ENCODE peak calls at places on chromosome 22, in seven cellular contexts. K is naive thymus-derived CD4-positive, alpha-beta T cell; A is right lobe of liver; G is lung; H is BE2C; D is H9; M is DND-41. F is an unnamed sample. For H3K27me3 and H3K4me1, the result is how much of the 10 kb centered on the place peaks cover.

GRCh38 chr22:37486224-37486845 is at the start of gene MFNG:
- DNase-seq in A (peak), G (peak), K (peak), M (peak), H (peak), D (peak), F (peak)

GRCh38 chr22:47127441-47127871 is 365.0 kb downstream of the TBC1D22A start:
- DNase-seq in G (no peak), H (no peak), K (no peak), A (no peak), D (no peak), M (no peak), F (no peak)

GRCh38 chr22:50308597-50308935 is 1.1 kb upstream of the PLXNB2 start:
- DNase-seq in M (no peak), K (no peak), G (peak), A (peak), H (no peak), D (peak), F (no peak)

GRCh38 chr22:28006271-28006670 is 87.2 kb upstream of the PITPNB start:
- DNase-seq in H (no peak), M (no peak), A (no peak), K (no peak), D (no peak), G (no peak), F (no peak)

GRCh38 chr22:25475554-25476022 is 88.9 kb upstream of the GRK3 start:
- DNase-seq in D (no peak), M (peak), K (no peak), H (peak), G (peak), A (no peak), F (no peak)

GRCh38 chr22:19605508-19606331 is 81.5 kb upstream of the CLDN5 start:
- DNase-seq in K (no peak), M (no peak), A (peak), H (no peak), G (no peak), D (no peak), F (no peak)

GRCh38 chr22:44355688-44356070 is 42.9 kb upstream of the SHISAL1 start:
- DNase-seq in D (no peak), A (no peak), M (no peak), H (peak), K (no peak), G (no peak), F (no peak)

GRCh38 chr22:29773233-29773632 is 6.1 kb downstream of the UQCR10 start:
- DNase-seq in D (no peak), M (no peak), A (no peak), K (no peak), G (no peak), H (no peak), F (no peak)

GRCh38 chr22:37904572-37905533 is 1.2 kb upstream of the MICALL1 start:
- DNase-seq in M (no peak), H (peak), A (peak), K (no peak), D (peak), G (peak), F (no peak)

GRCh38 chr22:30290679-30291333 is 1.5 kb upstream of the CASTOR1 start:
- DNase-seq in M (peak), H (peak), D (no peak), A (peak), G (peak), K (no peak), F (no peak)

GRCh38 chr22:19066531-19067271 is 55.5 kb downstream of the DGCR2 start:
- DNase-seq in D (no peak), G (no peak), H (no peak), A (no peak), K (no peak), M (no peak), F (no peak)

GRCh38 chr22:24427500-24428164 is at the start of gene ADORA2A:
- DNase-seq in M (peak), A (peak), G (no peak), K (peak), H (no peak), D (no peak), F (peak)

GRCh38 chr22:37735054-37735453 is 38.2 kb downstream of the TRIOBP start:
- DNase-seq in D (peak), H (peak), K (no peak), M (no peak), A (peak), G (no peak), F (no peak)

GRCh38 chr22:25557218-25557617 is 7.3 kb upstream of the GRK3 start:
- DNase-seq in K (no peak), D (no peak), M (no peak), A (no peak), G (no peak), H (no peak), F (no peak)

GRCh38 chr22:25375683-25376082 is 156.2 kb downstream of the CRYBB2 start:
- DNase-seq in M (no peak), D (peak), A (no peak), G (no peak), K (no peak), H (no peak), F (no peak)

GRCh38 chr22:17213976-17214375 is 5.3 kb downstream of the ADA2 start:
- DNase-seq in G (peak), K (peak), H (peak), A (peak), D (peak), M (peak), F (peak)

GRCh38 chr22:50188356-50188755 is 2.6 kb downstream of the TRABD start:
- DNase-seq in A (no peak), G (no peak), K (no peak), H (no peak), D (no peak), M (no peak), F (no peak)

GRCh38 chr22:32917577-32918375 is 116.3 kb downstream of the TIMP3 start:
- DNase-seq in K (no peak), H (peak), D (no peak), M (no peak), G (no peak), A (no peak), F (no peak)

GRCh38 chr22:30266445-30267381 is at the start of gene OSM:
- DNase-seq in H (no peak), G (peak), K (peak), D (no peak), A (peak), M (peak), F (peak)

GRCh38 chr22:20857838-20858614 is 585 bp downstream of the PI4KA start:
- DNase-seq in M (peak), K (no peak), H (peak), G (peak), A (peak), D (peak), F (peak)

GRCh38 chr22:27992294-27993165 is 73.5 kb upstream of the PITPNB start:
- DNase-seq in K (no peak), D (peak), A (peak), M (no peak), H (no peak), G (no peak), F (no peak)

GRCh38 chr22:44399196-44399837 is 86.6 kb upstream of the SHISAL1 start:
- DNase-seq in A (no peak), H (peak), M (peak), G (no peak), D (peak), K (no peak), F (no peak)

GRCh38 chr22:24333301-24333700 is 62.7 kb downstream of the SPECC1L start:
- DNase-seq in M (no peak), G (no peak), D (no peak), A (no peak), K (no peak), H (no peak), F (no peak)

GRCh38 chr22:33811686-33812085 is 108.6 kb downstream of the LARGE1 start:
- DNase-seq in M (no peak), G (no peak), A (peak), H (no peak), K (no peak), D (no peak), F (no peak)

GRCh38 chr22:41579997-41580355 is 9.7 kb downstream of the PMM1 start:
- DNase-seq in D (no peak), G (no peak), H (no peak), A (no peak), K (no peak), M (no peak), F (no peak)

GRCh38 chr22:17988800-17989513 is 35.4 kb downstream of the MICAL3 start:
- DNase-seq in H (no peak), K (no peak), G (no peak), D (no peak), M (no peak), A (no peak), F (no peak)

GRCh38 chr22:40411506-40411861 is 41.1 kb downstream of the SGSM3 start:
- DNase-seq in K (no peak), M (no peak), A (no peak), D (no peak), G (no peak), H (no peak), F (no peak)

DNA sequence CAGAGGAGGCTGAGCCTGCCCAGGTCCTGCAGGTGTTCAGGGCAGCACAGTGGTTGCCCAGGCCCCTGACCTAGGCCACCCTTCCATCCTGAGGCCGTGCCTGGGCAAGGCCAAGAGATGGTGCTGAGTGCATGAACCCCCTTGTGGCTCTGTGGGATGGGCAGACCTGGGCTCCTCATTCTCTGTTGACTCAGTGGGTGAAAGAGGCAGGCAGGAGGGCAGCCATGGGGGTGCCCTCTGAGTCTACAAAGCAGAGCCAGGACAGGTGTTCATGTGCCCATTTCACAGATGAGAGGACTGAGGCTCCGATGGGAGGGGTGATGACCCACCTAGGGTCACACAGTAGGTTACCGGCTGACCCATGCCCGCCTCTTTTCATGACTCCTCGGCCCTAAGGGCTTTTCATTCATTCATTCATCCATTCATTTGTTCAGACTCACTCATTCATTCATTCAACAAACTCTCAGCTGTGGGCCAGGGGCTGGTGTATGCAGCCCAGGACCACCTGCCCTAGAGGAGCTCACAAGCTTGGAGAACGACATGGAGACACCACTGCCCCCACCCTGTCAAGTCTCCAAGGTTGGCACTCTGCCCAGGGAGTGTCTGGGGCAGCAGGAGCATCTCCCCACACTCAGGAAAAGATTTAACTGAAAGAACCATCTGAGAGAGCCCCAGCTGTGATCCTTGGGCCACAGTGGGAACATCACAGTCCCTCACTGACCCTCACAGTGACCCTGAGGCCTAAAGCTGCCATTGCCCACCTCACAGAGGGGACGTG is 40.5 kb downstream of the IGLL5 start:
- DNase-seq in H (no peak), K (no peak), G (no peak), M (peak), A (no peak), D (no peak), F (no peak)
- H3K27me3 ChIP-seq in H (under half), K (under half), G (under half), M (under half), A (under half), D (under half), F (under half)

GRCh38 chr22:36344106-36344827 is 43.5 kb downstream of the MYH9 start:
- DNase-seq in K (no peak), G (no peak), M (no peak), D (no peak), H (no peak), A (no peak), F (no peak)
- H3K4me1 ChIP-seq in K (half or more), G (under half), M (under half), D (under half), H (under half), A (half or more), F (half or more)

GRCh38 chr22:43109921-43110443 is 568 bp upstream of the BIK start:
- DNase-seq in D (peak), G (no peak), A (no peak), K (no peak), M (no peak), H (no peak), F (no peak)
- H3K27me3 ChIP-seq in D (under half), G (under half), A (under half), K (under half), M (under half), H (under half), F (under half)

GRCh38 chr22:49073873-49074417 is 753.7 kb downstream of the BRD1 start:
- DNase-seq in H (no peak), G (no peak), D (no peak), M (no peak), A (no peak), K (no peak), F (no peak)
- H3K4me1 ChIP-seq in H (under half), G (under half), D (under half), M (under half), A (under half), K (under half), F (under half)

DNA sequence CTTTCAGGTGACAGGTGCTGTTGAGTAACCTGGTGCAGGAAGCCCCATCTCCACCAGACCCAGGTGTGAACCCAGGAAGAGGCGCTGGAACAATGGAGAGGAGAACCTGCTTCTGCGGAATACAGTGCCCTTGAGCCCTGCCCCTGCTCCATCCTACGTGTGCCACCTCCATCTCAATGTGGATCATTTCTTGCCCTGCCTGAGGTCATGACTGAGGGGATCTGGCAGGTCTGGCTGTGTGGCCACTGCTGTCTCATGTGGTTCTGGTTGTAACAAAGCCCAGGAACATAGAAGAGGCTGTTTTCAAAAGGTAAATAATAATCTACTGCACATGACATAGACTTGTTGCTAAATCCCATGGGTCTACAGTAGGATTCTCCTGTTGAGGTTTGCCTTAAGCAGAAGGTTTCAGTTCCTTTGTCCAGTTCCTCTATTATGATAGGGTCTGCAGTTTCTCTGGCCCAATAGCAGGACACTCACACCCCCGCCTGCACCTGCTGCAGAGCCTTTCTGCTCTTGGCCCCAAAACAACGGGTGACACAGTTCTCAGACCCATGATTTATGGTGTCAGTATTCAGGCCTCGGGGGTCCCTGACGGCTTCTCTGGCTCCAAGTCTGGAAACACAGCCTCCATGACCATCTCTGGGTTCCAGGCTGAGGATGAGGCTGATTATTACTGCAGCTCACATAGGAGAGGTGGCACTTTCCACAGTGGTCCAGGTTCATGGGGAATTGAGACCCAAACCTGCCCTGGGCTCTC is 113.5 kb upstream of the IGLL5 start:
- DNase-seq in M (no peak), A (no peak), H (no peak), G (no peak), D (no peak), K (no peak), F (no peak)
- H3K27me3 ChIP-seq in M (under half), A (under half), H (under half), G (under half), D (under half), K (under half), F (under half)

GRCh38 chr22:49049691-49050090 is 778.0 kb downstream of the BRD1 start:
- DNase-seq in A (peak), G (no peak), K (no peak), M (no peak), H (no peak), D (no peak), F (no peak)

GRCh38 chr22:49051491-49052022 is 776.1 kb downstream of the BRD1 start:
- DNase-seq in G (no peak), H (no peak), D (no peak), M (no peak), K (no peak), A (no peak), F (no peak)

GRCh38 chr22:49053574-49053973 is 774.1 kb downstream of the BRD1 start:
- DNase-seq in M (no peak), G (no peak), H (no peak), A (no peak), D (no peak), K (no peak), F (no peak)

GRCh38 chr22:49052560-49052959 is 775.1 kb downstream of the BRD1 start:
- DNase-seq in K (no peak), G (no peak), D (no peak), M (no peak), H (no peak), A (no peak), F (no peak)

GRCh38 chr22:49052023-49052538 is 775.6 kb downstream of the BRD1 start:
- DNase-seq in M (no peak), K (peak), A (no peak), G (no peak), H (no peak), D (peak), F (peak)
- H3K4me1 ChIP-seq in M (under half), K (under half), A (under half), G (under half), H (under half), D (under half), F (under half)